ENCODE peak calls at places on chromosomes 12 and 14, in five cellular contexts. X is SW480; V is activated CD4-positive, alpha-beta memory T cell treated with anti-CD3 and anti-CD28 coated beads for 36 hours; O is substantia nigra; C is left cardiac atrium. L is an unnamed sample.

GRCh38 chr14:73463411-73463810 is 5.1 kb upstream of the NUMB start:
- DNase-seq in X (peak; percentile 25), V (peak; percentile 79), O (peak; percentile 32), C (peak; percentile 59), L (no peak)

GRCh38 chr14:83478741-83479140 is 1945.1 kb upstream of the SEL1L start:
- DNase-seq in X (no peak), V (no peak), O (no peak), C (no peak), L (no peak)

GRCh38 chr12:108750471-108751402 is 19.4 kb upstream of the CORO1C start:
- DNase-seq in X (no peak), V (no peak), O (no peak), C (no peak), L (peak; percentile 60)

GRCh38 chr12:76368230-76368629 is 20.0 kb upstream of the BBS10 start:
- DNase-seq in X (no peak), V (no peak), O (no peak), C (no peak), L (no peak)

GRCh38 chr14:101123639-101124525 is 220.4 kb upstream of the RTL1 start:
- DNase-seq in X (no peak), V (peak; percentile 5), O (no peak), C (no peak), L (peak; percentile 64)

GRCh38 chr12:19199322-19199721 is 69.8 kb downstream of the PLEKHA5 start:
- DNase-seq in X (no peak), V (no peak), O (no peak), C (no peak), L (no peak)

GRCh38 chr12:67085699-67086098 is 183.5 kb upstream of the CAND1 start:
- DNase-seq in X (no peak), V (no peak), O (no peak), C (no peak), L (peak; percentile 63)

GRCh38 chr14:100106260-100106659 is 41.0 kb downstream of the EVL start:
- DNase-seq in X (no peak), V (peak; percentile 79), O (no peak), C (no peak), L (no peak)

GRCh38 chr12:8676651-8677050 is 14.0 kb upstream of the MFAP5 start:
- DNase-seq in X (no peak), V (no peak), O (no peak), C (no peak), L (no peak)

GRCh38 chr12:93173178-93173957 is 204.4 kb upstream of the NUDT4 start:
- DNase-seq in X (no peak), V (no peak), O (no peak), C (no peak), L (no peak)

GRCh38 chr14:52950410-52950897 is 396 bp downstream of the FERMT2 start:
- DNase-seq in X (peak; percentile 55), V (peak; percentile 34), O (peak; percentile 60), C (peak; percentile 71), L (peak; percentile 82)

GRCh38 chr14:68444449-68445168 is 348.3 kb downstream of the ZFP36L1 start:
- DNase-seq in X (peak; percentile 69), V (no peak), O (no peak), C (peak; percentile 38), L (no peak)

GRCh38 chr12:6182279-6182898 is 17.8 kb upstream of the CD9 start:
- DNase-seq in X (peak; percentile 42), V (no peak), O (peak; percentile 39), C (peak; percentile 81), L (peak; percentile 84)

GRCh38 chr14:28767851-28768548 is 1.4 kb downstream of the FOXG1 start:
- DNase-seq in X (no peak), V (no peak), O (no peak), C (no peak), L (peak; percentile 63)

GRCh38 chr14:68081489-68081888 is 261.9 kb downstream of the RAD51B start:
- DNase-seq in X (no peak), V (no peak), O (no peak), C (no peak), L (no peak)

GRCh38 chr14:94028450-94028826 is 2.3 kb downstream of the OTUB2 start:
- DNase-seq in X (peak; percentile 94), V (peak; percentile 75), O (no peak), C (no peak), L (no peak)

GRCh38 chr14:102138935-102139247 is 806 bp upstream of the WDR20 start:
- DNase-seq in X (no peak), V (no peak), O (no peak), C (no peak), L (no peak)

GRCh38 chr12:50101663-50102062 is 2.1 kb upstream of the GPD1 start:
- DNase-seq in X (peak; percentile 53), V (no peak), O (no peak), C (no peak), L (peak; percentile 55)

GRCh38 chr12:121033625-121034349 is 5.3 kb downstream of the OASL start:
- DNase-seq in X (peak; percentile 64), V (peak; percentile 80), O (no peak), C (no peak), L (no peak)

GRCh38 chr12:82436354-82436753 is 78.0 kb downstream of the METTL25 start:
- DNase-seq in X (no peak), V (no peak), O (no peak), C (no peak), L (no peak)

GRCh38 chr12:80778005-80778541 is 61.4 kb downstream of the MYF5 start:
- DNase-seq in X (peak; percentile 29), V (peak; percentile 67), O (peak; percentile 27), C (peak; percentile 42), L (peak; percentile 39)

GRCh38 chr12:12010277-12011031 is 60.3 kb upstream of the BCL2L14 start:
- DNase-seq in X (peak; percentile 84), V (peak; percentile 90), O (peak; percentile 68), C (peak; percentile 68), L (peak; percentile 74)